ENCODE peak calls at places on chromosome 12, in ten cellular contexts. R is CD8-positive, alpha-beta T cell; P is progenitor cell of endocrine pancreas; S is activated T-helper 1 cell treated with anti-CD3 and anti-CD28 coated beads, Interleukin-2, amount 50 U/mL, for 16 hours; I is cerebellum; C is H4; V is HEK293T; O is WTC11; E is stimulated activated CD8-positive, alpha-beta memory T cell treated with anti-CD3 and anti-CD28 coated beads, Interleukin-7, amount 100 ng/mL, for 4 hours; F is SK-MEL-5. Z is an unnamed sample.

GRCh38 chr12:115049617-115050016 is 365.6 kb upstream of the TBX3 start:
- DNase-seq in R (no peak), P (no peak), S (no peak), I (no peak), C (no peak), V (no peak), O (no peak), E (no peak), F (no peak), Z (no peak)

GRCh38 chr12:69972136-69972535 is 147.1 kb downstream of the MYRFL start:
- DNase-seq in R (no peak), P (no peak), S (no peak), I (no peak), C (no peak), V (no peak), O (no peak), E (no peak), F (no peak), Z (no peak)

GRCh38 chr12:116257826-116258225 is 19.7 kb downstream of the MED13L start:
- DNase-seq in R (no peak), P (no peak), S (no peak), I (no peak), C (no peak), V (no peak), O (no peak), E (no peak), F (no peak), Z (no peak)

GRCh38 chr12:113056631-113057488 is at the start of gene DTX1:
- DNase-seq in R (no peak), P (no peak), S (peak), I (peak), C (no peak), V (no peak), O (no peak), E (no peak), F (no peak), Z (peak)

GRCh38 chr12:74846116-74846515 is 308.5 kb downstream of the ATXN7L3B start:
- DNase-seq in R (no peak), P (no peak), S (no peak), I (no peak), C (no peak), V (no peak), O (no peak), E (no peak), F (peak), Z (no peak)

GRCh38 chr12:116592116-116592637 is 33.0 kb downstream of the MAP1LC3B2 start:
- DNase-seq in R (no peak), P (no peak), S (no peak), I (no peak), C (no peak), V (no peak), O (no peak), E (no peak), F (no peak), Z (no peak)

GRCh38 chr12:43407816-43408645 is 144.0 kb downstream of the ADAMTS20 start:
- DNase-seq in R (no peak), P (no peak), S (no peak), I (no peak), C (no peak), V (no peak), O (no peak), E (no peak), F (no peak), Z (no peak)

GRCh38 chr12:19301223-19301622 is 138.1 kb upstream of the AEBP2 start:
- DNase-seq in R (no peak), P (no peak), S (no peak), I (no peak), C (no peak), V (no peak), O (no peak), E (no peak), F (no peak), Z (no peak)

GRCh38 chr12:68272732-68273131 is 19.3 kb upstream of the IL22 start:
- DNase-seq in R (no peak), P (no peak), S (no peak), I (no peak), C (no peak), V (no peak), O (no peak), E (no peak), F (no peak), Z (no peak)

GRCh38 chr12:95942106-95942531 is 295 bp downstream of the CCDC38 start:
- DNase-seq in R (no peak), P (no peak), S (no peak), I (peak), C (no peak), V (no peak), O (no peak), E (no peak), F (peak), Z (no peak)

GRCh38 chr12:75638792-75639191 is 127.4 kb upstream of the KRR1 start:
- DNase-seq in R (no peak), P (no peak), S (no peak), I (no peak), C (no peak), V (no peak), O (no peak), E (no peak), F (no peak), Z (no peak)

GRCh38 chr12:45966486-45966885 is 23.9 kb downstream of the SCAF11 start:
- DNase-seq in R (no peak), P (no peak), S (no peak), I (no peak), C (no peak), V (no peak), O (no peak), E (no peak), F (peak), Z (no peak)

GRCh38 chr12:105331805-105332251 is 1.3 kb downstream of the C12orf75 start:
- DNase-seq in R (peak), P (no peak), S (no peak), I (no peak), C (no peak), V (no peak), O (no peak), E (no peak), F (no peak), Z (peak)

GRCh38 chr12:96585977-96586376 is 96.6 kb downstream of the CFAP54 start:
- DNase-seq in R (no peak), P (no peak), S (no peak), I (no peak), C (no peak), V (no peak), O (no peak), E (no peak), F (no peak), Z (no peak)

GRCh38 chr12:5612556-5613421 is 180.9 kb downstream of the NTF3 start:
- DNase-seq in R (no peak), P (no peak), S (no peak), I (no peak), C (no peak), V (no peak), O (no peak), E (no peak), F (no peak), Z (no peak)

GRCh38 chr12:21751517-21751916 is 23.0 kb downstream of the KCNJ8 start:
- DNase-seq in R (no peak), P (no peak), S (no peak), I (no peak), C (peak), V (peak), O (no peak), E (no peak), F (no peak), Z (no peak)

GRCh38 chr12:84738481-84738972 is 174.1 kb downstream of the SLC6A15 start:
- DNase-seq in R (no peak), P (no peak), S (no peak), I (no peak), C (peak), V (no peak), O (no peak), E (no peak), F (peak), Z (no peak)

GRCh38 chr12:53696285-53696654 is 20.4 kb upstream of the ATP5MC2 start:
- DNase-seq in R (no peak), P (peak), S (no peak), I (peak), C (peak), V (peak), O (peak), E (no peak), F (peak), Z (peak)

GRCh38 chr12:109555431-109556315 is 17.6 kb downstream of the MMAB start:
- DNase-seq in R (no peak), P (no peak), S (no peak), I (peak), C (no peak), V (no peak), O (no peak), E (no peak), F (no peak), Z (no peak)

GRCh38 chr12:83016226-83016835 is 329.6 kb downstream of the TMTC2 start:
- DNase-seq in R (no peak), P (no peak), S (no peak), I (peak), C (peak), V (no peak), O (no peak), E (no peak), F (peak), Z (no peak)

GRCh38 chr12:57764662-57765002 is 2.2 kb downstream of the CYP27B1 start:
- DNase-seq in R (no peak), P (no peak), S (no peak), I (no peak), C (no peak), V (no peak), O (no peak), E (no peak), F (no peak), Z (no peak)

GRCh38 chr12:120540445-120540844 is 6.3 kb downstream of the RNF10 start:
- DNase-seq in R (no peak), P (no peak), S (no peak), I (no peak), C (no peak), V (no peak), O (no peak), E (no peak), F (no peak), Z (no peak)

GRCh38 chr12:51788876-51789275 is 59.6 kb downstream of the FIGNL2 start:
- DNase-seq in R (no peak), P (no peak), S (no peak), I (no peak), C (no peak), V (no peak), O (no peak), E (no peak), F (no peak), Z (no peak)

GRCh38 chr12:53751336-53752191 is at the start of gene CISTR:
- DNase-seq in R (peak), P (no peak), S (no peak), I (peak), C (no peak), V (no peak), O (peak), E (no peak), F (no peak), Z (peak)

GRCh38 chr12:115144425-115144824 is 460.4 kb upstream of the TBX3 start:
- DNase-seq in R (no peak), P (no peak), S (no peak), I (no peak), C (no peak), V (no peak), O (no peak), E (no peak), F (no peak), Z (no peak)

GRCh38 chr12:49121047-49121696 is 10.0 kb downstream of the TUBA1B start:
- DNase-seq in R (no peak), P (no peak), S (no peak), I (peak), C (peak), V (peak), O (peak), E (no peak), F (peak), Z (peak)

GRCh38 chr12:67220065-67220464 is 49.1 kb upstream of the CAND1 start:
- DNase-seq in R (no peak), P (no peak), S (no peak), I (no peak), C (peak), V (peak), O (peak), E (no peak), F (peak), Z (no peak)

GRCh38 chr12:54298904-54299303 is 1.9 kb downstream of the NFE2 start:
- DNase-seq in R (no peak), P (no peak), S (no peak), I (no peak), C (no peak), V (no peak), O (no peak), E (no peak), F (no peak), Z (no peak)

Z was measured in NCI-H1417.